ENCODE peak calls at places on chromosomes 2 and 18, in nine cellular contexts. V is nephron progenitor cell; M is AG10803; U is B cell; R is AG09309; E is CD4-positive, alpha-beta T cell; Y is upper lobe of right lung; K is left ventricle myocardium inferior; W is left lung. Z is an unnamed sample.

GRCh38 chr18:38025433-38026038 is 459.9 kb upstream of the CELF4 start:
- DNase-seq in R (no peak), V (no peak), U (no peak), M (peak; percentile 1), E (no peak), W (no peak), K (no peak), Y (no peak), Z (no peak)

GRCh38 chr2:99851091-99851490 is 291.3 kb downstream of the AFF3 start:
- DNase-seq in E (no peak), K (no peak), V (no peak), W (no peak), M (no peak), Y (no peak), R (no peak), U (no peak), Z (no peak)

GRCh38 chr2:106542730-106543359 is 55.7 kb downstream of the CD8B2 start:
- DNase-seq in K (peak; percentile 65), V (peak; percentile 88), R (no peak), M (peak; percentile 31), E (peak; percentile 66), Y (peak; percentile 78), U (peak; percentile 72), W (peak; percentile 87), Z (peak; percentile 53)

GRCh38 chr18:21656402-21656801 is 44.3 kb downstream of the SNRPD1 start:
- DNase-seq in Y (no peak), M (peak; percentile 1), W (no peak), E (no peak), U (no peak), R (peak; percentile 25), V (no peak), K (no peak), Z (peak; percentile 69)

GRCh38 chr2:165440367-165440766 is 29.1 kb upstream of the CSRNP3 start:
- DNase-seq in R (peak; percentile 76), V (peak; percentile 8), W (no peak), E (no peak), K (no peak), Y (no peak), M (peak; percentile 84), U (no peak), Z (peak; percentile 77)

GRCh38 chr2:10133007-10133647 is 10.6 kb downstream of the RRM2 start:
- DNase-seq in V (no peak), W (peak; percentile 31), M (no peak), K (no peak), Y (no peak), R (no peak), E (no peak), U (no peak), Z (no peak)

GRCh38 chr2:219634171-219634940 is 6.9 kb downstream of the SLC4A3 start:
- DNase-seq in K (no peak), E (no peak), V (no peak), R (no peak), W (peak; percentile 69), M (no peak), Y (no peak), U (no peak), Z (no peak)

GRCh38 chr18:23992119-23992940 is 22.2 kb upstream of the TTC39C start:
- DNase-seq in R (no peak), M (peak; percentile 72), K (peak; percentile 51), E (peak; percentile 58), U (no peak), W (peak; percentile 80), Y (no peak), V (no peak), Z (no peak)

GRCh38 chr18:23107718-23108117 is 27.6 kb upstream of the CABLES1 start:
- DNase-seq in Y (no peak), K (no peak), V (no peak), E (no peak), U (no peak), R (no peak), M (no peak), W (no peak), Z (no peak)

GRCh38 chr18:47263197-47263827 is 11.9 kb upstream of the SKOR2 start:
- DNase-seq in M (peak; percentile 26), K (no peak), E (no peak), Y (no peak), U (no peak), R (no peak), V (peak; percentile 60), W (peak; percentile 75), Z (no peak)

GRCh38 chr2:32678825-32679224 is 51.0 kb downstream of the TTC27 start:
- DNase-seq in W (no peak), M (peak; percentile 61), E (no peak), Y (no peak), U (no peak), R (peak; percentile 28), V (no peak), K (no peak), Z (peak; percentile 68)

GRCh38 chr2:237663517-237663916 is 36.1 kb downstream of the LRRFIP1 start:
- DNase-seq in R (no peak), V (no peak), K (no peak), E (no peak), U (no peak), M (no peak), Y (no peak), W (no peak), Z (no peak)

GRCh38 chr18:48994044-48994651 is 43.4 kb upstream of the SMAD7 start:
- DNase-seq in V (no peak), U (no peak), W (no peak), M (peak; percentile 87), K (no peak), E (no peak), R (peak; percentile 92), Y (no peak), Z (peak; percentile 67)

GRCh38 chr18:62044490-62045000 is 142.3 kb downstream of the PIGN start:
- DNase-seq in V (no peak), K (no peak), Y (no peak), R (no peak), M (no peak), U (no peak), W (no peak), E (no peak), Z (peak; percentile 10)

GRCh38 chr2:70962211-70962884 is 16.1 kb upstream of the ANKRD53 start:
- DNase-seq in E (no peak), R (no peak), W (peak; percentile 52), U (peak; percentile 38), K (no peak), Y (peak; percentile 49), V (no peak), M (no peak), Z (no peak)

GRCh38 chr2:226891780-226892590 is 56.1 kb downstream of the RHBDD1 start:
- DNase-seq in R (peak; percentile 90), U (no peak), W (no peak), K (no peak), Y (no peak), E (no peak), M (peak; percentile 95), V (no peak), Z (peak; percentile 61)

GRCh38 chr2:208040199-208041171 is 15.2 kb upstream of the PLEKHM3 start:
- DNase-seq in W (no peak), Y (peak; percentile 79), K (peak; percentile 61), E (peak; percentile 44), U (peak; percentile 70), V (peak; percentile 70), R (no peak), M (peak; percentile 80), Z (peak; percentile 85)

GRCh38 chr2:98658816-98659486 is 50.6 kb downstream of the UNC50 start:
- DNase-seq in Y (no peak), W (no peak), V (no peak), R (no peak), E (no peak), M (no peak), U (no peak), K (no peak), Z (no peak)

GRCh38 chr18:29821544-29821943 is 1221.0 kb downstream of the DSC3 start:
- DNase-seq in K (no peak), W (no peak), R (no peak), V (no peak), M (no peak), U (no peak), Y (no peak), E (no peak), Z (no peak)

GRCh38 chr2:128716371-128716770 is 397.7 kb upstream of the HS6ST1 start:
- DNase-seq in M (no peak), R (no peak), U (no peak), E (no peak), Y (no peak), W (no peak), K (no peak), V (no peak), Z (no peak)

DNA sequence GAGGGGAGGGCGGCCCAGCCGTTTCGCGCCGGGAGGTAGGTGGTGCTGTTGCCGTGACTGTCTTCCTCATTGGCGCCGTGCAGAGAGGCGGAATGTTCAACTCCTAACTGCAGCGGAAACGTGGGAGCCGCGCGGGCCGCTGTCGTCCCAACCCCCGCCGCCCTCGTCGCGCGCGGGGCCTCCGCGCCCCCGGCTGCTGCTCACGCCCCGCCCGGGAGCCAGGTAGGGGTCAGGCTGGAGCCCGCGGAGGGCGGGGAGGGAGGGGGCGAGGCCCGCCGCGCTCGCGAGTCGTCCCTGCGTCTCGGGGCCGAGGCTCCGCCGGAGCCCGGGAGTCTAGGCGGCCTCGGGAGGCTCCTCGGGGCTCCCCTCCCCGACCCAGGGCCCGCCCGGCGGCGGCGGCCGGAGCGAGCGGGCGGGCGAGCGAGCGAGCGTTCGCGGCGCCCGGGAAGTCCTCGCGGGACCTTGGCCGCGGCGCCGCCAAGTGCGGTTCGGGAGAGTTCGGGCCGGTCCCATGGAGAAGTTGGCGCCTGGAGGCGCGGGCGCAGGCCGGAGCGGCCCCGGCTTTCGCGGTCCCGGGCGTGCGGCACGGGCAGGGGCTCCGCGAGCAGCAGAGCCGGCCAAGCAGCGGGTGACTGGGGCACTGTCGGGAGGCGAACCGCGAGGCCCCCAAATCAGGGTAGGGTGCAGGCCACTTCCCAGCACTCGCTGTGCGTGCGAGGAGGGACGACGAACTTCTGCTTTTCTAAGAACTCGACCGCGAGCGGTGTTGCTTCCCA is at the start of gene MAP3K20:
- DNase-seq in M (peak; percentile 78), Y (peak; percentile 88), W (peak; percentile 94), V (peak; percentile 72), U (peak; percentile 52), K (peak; percentile 83), R (no peak), E (peak; percentile 29), Z (peak; percentile 73)
- TF ChIP-seq CTCF in M (peak; percentile 43), Y (peak; percentile 46), W (no peak), V (no peak), U (no peak), K (peak; percentile 67), R (peak; percentile 41), E (no peak), Z (peak; percentile 32)

GRCh38 chr2:45965841-45966498 is 314.5 kb downstream of the PRKCE start:
- DNase-seq in Y (no peak), W (no peak), K (no peak), E (no peak), R (no peak), U (no peak), M (no peak), V (no peak), Z (no peak)
- TF ChIP-seq CTCF in Y (no peak), W (no peak), K (no peak), E (no peak), R (no peak), U (no peak), M (no peak), V (no peak), Z (no peak)

GRCh38 chr18:8367217-8367988 is 241.8 kb upstream of the RAB12 start:
- DNase-seq in K (no peak), E (peak; percentile 2), V (peak; percentile 73), W (peak; percentile 87), R (no peak), Y (peak; percentile 82), M (no peak), U (no peak), Z (peak; percentile 12)
- TF ChIP-seq CTCF in K (peak; percentile 64), E (peak; percentile 49), V (peak; percentile 55), W (peak; percentile 48), R (peak; percentile 32), Y (peak; percentile 64), M (peak; percentile 30), U (no peak), Z (peak; percentile 46)

GRCh38 chr2:109466674-109467575 is 146.8 kb downstream of the SEPTIN10 start:
- DNase-seq in R (peak; percentile 10), U (no peak), V (no peak), E (no peak), W (no peak), M (peak; percentile 69), Y (peak; percentile 26), K (no peak), Z (peak; percentile 43)
- TF ChIP-seq CTCF in R (peak; percentile 10), U (no peak), V (no peak), E (no peak), W (no peak), M (peak; percentile 13), Y (no peak), K (no peak), Z (no peak)

Z was measured in fibroblast of pulmonary artery.